ENCODE peak calls at places on chromosomes 7 and 10, in ten cellular contexts. T is A549; I is SK-N-SH; D is CD4-positive, CD25-positive, alpha-beta regulatory T cell; Y is AG04450; O is hepatocyte; X is dorsolateral prefrontal cortex; P is brain microvascular endothelial cell; A is mammary epithelial cell; U is heart right ventricle. M is an unnamed sample.

GRCh38 chr10:87923233-87923632 is 59.8 kb downstream of the PTEN start:
- DNase-seq in I (no peak), X (no peak), D (no peak), A (no peak), Y (no peak), O (no peak), T (no peak), U (no peak), P (no peak), M (no peak)

GRCh38 chr7:7176421-7177043 is 5.8 kb upstream of the C1GALT1 start:
- DNase-seq in A (peak), D (no peak), P (peak), U (no peak), T (peak), Y (no peak), X (no peak), O (peak), I (no peak), M (no peak)

GRCh38 chr7:30698481-30698880 is 16.2 kb upstream of the CRHR2 start:
- DNase-seq in O (no peak), T (no peak), I (no peak), P (no peak), Y (no peak), X (no peak), D (no peak), U (no peak), A (no peak), M (no peak)

GRCh38 chr10:62831346-62831745 is 15.2 kb upstream of the EGR2 start:
- DNase-seq in U (no peak), O (no peak), I (no peak), Y (peak), D (no peak), A (peak), X (no peak), T (no peak), P (peak), M (no peak)

GRCh38 chr10:60283397-60283796 is 106.3 kb downstream of the ANK3 start:
- DNase-seq in U (no peak), Y (no peak), A (no peak), D (no peak), X (no peak), T (no peak), I (no peak), O (no peak), P (no peak), M (no peak)

GRCh38 chr7:96426685-96427084 is 104.8 kb upstream of the SLC25A13 start:
- DNase-seq in I (no peak), A (no peak), T (no peak), X (no peak), U (no peak), P (no peak), O (no peak), Y (no peak), D (no peak), M (no peak)

GRCh38 chr10:69222157-69223027 is 2.3 kb downstream of the HKDC1 start:
- DNase-seq in I (peak), U (no peak), O (peak), A (peak), Y (peak), T (peak), D (peak), X (no peak), P (peak), M (no peak)

GRCh38 chr7:117068511-117069155 is 115.3 kb downstream of the ST7 start:
- DNase-seq in P (no peak), Y (no peak), O (no peak), T (no peak), D (no peak), I (peak), X (no peak), U (no peak), A (no peak), M (no peak)

GRCh38 chr7:39688611-39689485 is 65.5 kb downstream of the RALA start:
- DNase-seq in T (no peak), Y (no peak), A (peak), O (no peak), U (no peak), P (no peak), I (no peak), D (no peak), X (no peak), M (no peak)

DNA sequence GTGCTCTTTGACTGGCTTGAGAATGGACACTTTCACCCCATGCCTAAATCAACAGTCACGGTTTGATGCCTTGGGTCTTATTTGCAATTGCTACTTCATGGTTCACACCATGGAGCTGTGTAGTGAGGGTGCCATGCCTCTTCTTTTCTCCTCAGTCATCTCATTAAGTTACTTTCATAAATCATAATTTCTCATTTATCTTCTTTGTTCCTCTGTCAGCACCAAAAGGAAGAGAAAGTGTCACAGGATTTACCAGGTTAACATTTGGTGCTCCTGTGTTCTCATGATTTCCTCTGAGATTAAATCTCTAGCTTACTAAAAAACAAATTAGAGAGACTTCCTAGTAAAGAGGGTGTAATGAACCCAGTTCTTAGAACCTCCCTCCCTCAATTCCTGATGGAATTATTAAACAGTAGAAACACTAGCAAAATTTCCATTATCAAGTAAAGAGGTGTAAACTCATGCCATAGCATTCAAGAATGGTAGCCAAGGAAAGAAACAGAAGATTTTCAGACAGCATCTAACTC is 75.7 kb downstream of the RAMP3 start:
- DNase-seq in T (no peak), D (no peak), U (no peak), Y (no peak), O (no peak), X (no peak), I (no peak), P (no peak), A (no peak), M (no peak)
- H3K27ac ChIP-seq in T (no peak), D (no peak), U (no peak), Y (no peak), O (no peak), X (no peak), I (no peak), P (no peak), A (no peak), M (no peak)

DNA sequence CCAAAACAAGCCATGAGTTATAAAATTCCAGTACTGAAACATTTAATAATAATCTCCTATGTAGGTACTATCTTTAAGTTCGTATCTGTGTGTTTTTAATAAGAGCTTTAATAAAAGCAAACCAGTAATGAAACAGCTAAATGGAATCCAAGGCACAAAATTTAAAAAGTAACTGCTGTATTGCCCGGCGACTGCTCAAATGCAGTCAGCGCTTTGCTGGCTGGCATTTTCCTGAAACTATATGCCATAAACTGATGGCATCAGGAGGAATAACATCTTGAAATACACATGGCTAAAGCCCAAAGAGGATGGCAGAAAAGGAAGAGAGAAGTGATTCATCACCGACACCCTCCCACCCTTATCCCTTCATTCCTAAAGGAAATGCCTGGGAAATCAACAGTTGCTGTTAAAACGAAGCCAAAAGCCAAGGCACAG is 133.1 kb downstream of the CUBN start:
- DNase-seq in X (no peak), Y (no peak), O (no peak), D (no peak), U (no peak), T (no peak), I (no peak), P (peak), A (no peak), M (no peak)
- H3K27ac ChIP-seq in X (no peak), Y (no peak), O (peak), D (no peak), U (peak), T (no peak), I (peak), P (peak), A (peak), M (no peak)

GRCh38 chr10:102503264-102504178 is at the start of gene SUFU:
- DNase-seq in D (peak), U (peak), X (peak), O (peak), A (peak), P (peak), Y (peak), T (peak), I (peak), M (peak)

GRCh38 chr10:102504976-102505300 is 1.2 kb downstream of the SUFU start:
- DNase-seq in T (no peak), O (no peak), P (no peak), U (no peak), I (no peak), X (no peak), A (no peak), D (no peak), Y (no peak), M (no peak)

GRCh38 chr10:102502337-102503151 is at the start of gene ACTR1A:
- DNase-seq in A (peak), T (peak), D (peak), Y (peak), U (peak), O (peak), I (peak), X (peak), P (peak), M (peak)

GRCh38 chr10:102505462-102506115 is 1.8 kb downstream of the SUFU start:
- DNase-seq in O (no peak), U (no peak), P (no peak), A (no peak), Y (no peak), T (no peak), D (no peak), X (no peak), I (no peak), M (no peak)

DNA sequence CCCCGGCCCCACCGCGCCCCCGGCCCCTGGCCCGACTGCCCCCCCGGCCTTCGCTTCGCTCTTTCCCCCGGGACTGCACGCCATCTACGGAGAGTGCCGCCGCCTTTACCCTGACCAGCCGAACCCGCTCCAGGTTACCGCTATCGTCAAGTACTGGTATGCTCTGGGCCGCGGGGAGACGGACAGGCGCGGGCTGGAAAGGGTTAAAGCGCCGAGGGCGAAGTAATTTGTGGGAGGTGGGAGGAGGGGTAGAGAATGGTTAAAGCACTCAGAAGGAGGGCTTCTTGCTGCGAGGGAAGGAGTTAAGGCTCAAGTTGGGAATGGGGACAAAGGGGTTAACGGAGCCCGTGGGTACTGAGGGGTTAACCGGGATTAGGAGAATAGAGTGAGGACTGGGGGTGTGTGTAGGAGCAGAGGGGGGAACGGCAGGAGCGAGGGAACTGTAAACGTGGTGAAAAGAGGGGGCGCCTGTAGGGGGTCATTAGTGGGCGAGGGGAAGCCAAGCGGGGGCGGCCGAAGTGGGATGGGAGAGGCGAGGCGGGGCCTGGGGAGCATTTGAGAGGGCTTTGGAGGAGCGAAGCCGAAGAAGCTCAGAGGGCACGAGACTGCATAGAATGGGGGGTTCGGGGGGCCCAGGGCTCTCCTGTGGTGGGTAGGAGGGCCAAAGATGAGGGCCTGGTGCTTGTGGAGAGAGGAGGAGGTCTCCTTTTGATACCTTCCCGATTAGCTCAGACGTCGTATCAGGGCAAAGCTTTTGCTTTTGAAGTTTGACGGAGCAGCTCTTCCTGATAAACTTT is 605 bp downstream of the SUFU start:
- DNase-seq in P (no peak), X (no peak), I (peak), Y (no peak), A (peak), T (no peak), U (peak), D (peak), O (peak), M (no peak)
- H3K27ac ChIP-seq in P (no peak), X (peak), I (peak), Y (peak), A (peak), T (peak), U (peak), D (peak), O (peak), M (peak)

GRCh38 chr7:4909891-4910290 is 26.4 kb upstream of the RADIL start:
- DNase-seq in X (no peak), A (no peak), O (no peak), Y (no peak), P (no peak), U (no peak), D (no peak), T (no peak), I (no peak), M (no peak)
- H3K27ac ChIP-seq in X (no peak), A (no peak), O (no peak), Y (no peak), P (no peak), U (no peak), D (no peak), T (no peak), I (no peak), M (no peak)